ENCODE peak calls at places on chromosome X, in four cellular contexts. I, K, Z and N are unnamed samples.

GRCh38 chrX:41412261-41413167 is 34.6 kb upstream of the NYX start:
- ATAC-seq in K (peak), Z (no peak), I (peak), N (no peak)

GRCh38 chrX:24799565-24799964 is 105.8 kb downstream of the POLA1 start:
- ATAC-seq in K (no peak), I (no peak), Z (no peak), N (no peak)

GRCh38 chrX:38968344-38968743 is 167.1 kb downstream of the MID1IP1 start:
- ATAC-seq in I (no peak), Z (no peak), K (no peak), N (peak)

GRCh38 chrX:40922307-40922706 is 162.9 kb upstream of the USP9X start:
- ATAC-seq in Z (no peak), I (peak), K (peak), N (no peak)

GRCh38 chrX:41449138-41449537 is 2.0 kb downstream of the NYX start:
- ATAC-seq in I (peak), Z (no peak), K (no peak), N (no peak)

GRCh38 chrX:101550362-101550761 is at the start of gene ARMCX1:
- ATAC-seq in K (no peak), Z (peak), I (peak), N (peak)

GRCh38 chrX:135421932-135422809 is at the start of gene SMIM10L2A:
- ATAC-seq in Z (no peak), I (peak), K (no peak), N (no peak)

GRCh38 chrX:149513713-149514427 is 8.8 kb upstream of the IDS start:
- ATAC-seq in Z (no peak), K (no peak), I (no peak), N (no peak)

GRCh38 chrX:153688071-153688470 is 345 bp downstream of the SLC6A8 start:
- ATAC-seq in I (no peak), K (no peak), Z (no peak), N (peak)

GRCh38 chrX:67500617-67501016 is 43.2 kb upstream of the AR start:
- ATAC-seq in K (no peak), Z (no peak), I (no peak), N (no peak)

GRCh38 chrX:15194136-15194535 is 75.7 kb downstream of the ASB9 start:
- ATAC-seq in K (no peak), I (no peak), Z (no peak), N (no peak)

GRCh38 chrX:24774650-24775049 is 80.9 kb downstream of the POLA1 start:
- ATAC-seq in I (no peak), K (no peak), Z (no peak), N (no peak)

GRCh38 chrX:57528670-57529255 is 63.0 kb upstream of the ZXDB start:
- ATAC-seq in Z (no peak), K (peak), I (peak), N (no peak)

GRCh38 chrX:133265331-133265730 is 47.2 kb upstream of the TFDP3 start:
- ATAC-seq in Z (no peak), I (no peak), K (peak), N (no peak)

GRCh38 chrX:110420771-110421498 is 62.3 kb downstream of the RTL9 start:
- ATAC-seq in I (peak), K (peak), Z (no peak), N (no peak)

GRCh38 chrX:20066968-20067708 is 49.6 kb downstream of the MAP7D2 start:
- ATAC-seq in K (peak), I (peak), Z (peak), N (peak)

GRCh38 chrX:19094654-19095053 is 27.6 kb downstream of the ADGRG2 start:
- ATAC-seq in I (no peak), Z (no peak), K (no peak), N (no peak)

GRCh38 chrX:38205037-38205436 is 15.6 kb downstream of the SRPX start:
- ATAC-seq in Z (no peak), I (no peak), K (no peak), N (no peak)

GRCh38 chrX:83508006-83508405 is at the start of gene POU3F4:
- ATAC-seq in K (no peak), Z (no peak), I (no peak), N (no peak)

GRCh38 chrX:7225338-7225737 is 77.4 kb upstream of the PUDP start:
- ATAC-seq in Z (no peak), K (no peak), I (no peak), N (no peak)

GRCh38 chrX:150449313-150449712 is 86.2 kb downstream of the MAMLD1 start:
- ATAC-seq in Z (no peak), K (no peak), I (peak), N (no peak)

GRCh38 chrX:154738013-154738738 is 12.7 kb downstream of the GAB3 start:
- ATAC-seq in I (peak), K (no peak), Z (peak), N (peak)

GRCh38 chrX:117957128-117957527 is 159.5 kb downstream of the KLHL13 start:
- ATAC-seq in K (no peak), Z (no peak), I (no peak), N (no peak)

GRCh38 chrX:100812216-100813158 is 7.7 kb upstream of the CSTF2 start:
- ATAC-seq in K (no peak), I (no peak), Z (no peak), N (no peak)

GRCh38 chrX:48466696-48467095 is 3.4 kb downstream of the SLC38A5 start:
- ATAC-seq in K (no peak), I (peak), Z (no peak), N (no peak)

GRCh38 chrX:133668225-133668931 is 253.1 kb upstream of the GPC4 start:
- ATAC-seq in K (peak), Z (peak), I (no peak), N (peak)

GRCh38 chrX:118823263-118824172 is at the start of gene ZCCHC12:
- ATAC-seq in I (peak), Z (peak), K (peak), N (peak)

GRCh38 chrX:117996918-117997480 is 119.6 kb downstream of the KLHL13 start:
- ATAC-seq in I (no peak), K (no peak), Z (no peak), N (no peak)

GRCh38 chrX:136667446-136668168 is 19.6 kb downstream of the CD40LG start:
- ATAC-seq in I (no peak), K (no peak), Z (no peak), N (no peak)

GRCh38 chrX:19630776-19631707 is 115.7 kb upstream of the MAP3K15 start:
- ATAC-seq in K (no peak), Z (no peak), I (no peak), N (no peak)

GRCh38 chrX:123803331-123803983 is 56.4 kb upstream of the XIAP start:
- ATAC-seq in K (peak), Z (peak), I (peak), N (peak)

GRCh38 chrX:13180807-13181206 is 136.4 kb upstream of the FAM9C start:
- ATAC-seq in I (no peak), K (no peak), Z (no peak), N (no peak)

GRCh38 chrX:154596290-154596929 is 11.5 kb downstream of the CTAG1A start:
- ATAC-seq in K (no peak), I (no peak), Z (peak), N (no peak)

GRCh38 chrX:24805201-24805600 is 111.5 kb downstream of the POLA1 start:
- ATAC-seq in Z (no peak), I (no peak), K (no peak), N (no peak)

GRCh38 chrX:23012162-23012561 is 12.4 kb downstream of the DDX53 start:
- ATAC-seq in I (no peak), K (no peak), Z (no peak), N (no peak)

GRCh38 chrX:31609130-31609529 is 537.3 kb upstream of the FTHL17 start:
- ATAC-seq in K (no peak), Z (no peak), I (no peak), N (no peak)

GRCh38 chrX:85993539-85994197 is 53.7 kb downstream of the CHM start:
- ATAC-seq in K (no peak), I (no peak), Z (no peak), N (no peak)

GRCh38 chrX:85994787-85995186 is 52.6 kb downstream of the CHM start:
- ATAC-seq in I (no peak), Z (no peak), K (no peak), N (no peak)

GRCh38 chrX:85992811-85993229 is 54.5 kb downstream of the CHM start:
- ATAC-seq in K (no peak), I (peak), Z (no peak), N (no peak)

GRCh38 chrX:85995641-85996040 is 51.7 kb downstream of the CHM start:
- ATAC-seq in K (no peak), Z (no peak), I (no peak), N (no peak)

DNA sequence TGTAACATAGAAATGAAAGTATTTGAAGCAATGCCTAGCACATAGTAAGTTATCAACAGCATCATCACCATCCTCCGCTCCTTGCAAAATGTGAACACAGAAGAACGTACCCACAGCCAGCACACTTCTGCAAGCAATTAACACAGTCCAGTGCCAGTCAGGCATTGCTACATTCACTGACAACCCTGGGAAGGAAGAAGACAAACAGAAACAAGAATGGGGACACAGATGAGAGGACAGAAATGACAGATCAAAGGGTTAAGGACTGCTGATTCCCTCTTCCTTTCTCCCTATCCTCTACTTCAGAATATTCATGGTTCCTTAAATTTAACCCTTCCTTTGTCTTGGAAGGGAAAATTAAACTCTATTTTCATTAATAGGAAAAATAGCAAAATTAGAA is 53.1 kb downstream of the CHM start:
- ATAC-seq in I (no peak), Z (no peak), K (no peak), N (no peak)
- TF ChIP-seq CTCF in I (no peak), Z (no peak), K (no peak), N (no peak)

DNA sequence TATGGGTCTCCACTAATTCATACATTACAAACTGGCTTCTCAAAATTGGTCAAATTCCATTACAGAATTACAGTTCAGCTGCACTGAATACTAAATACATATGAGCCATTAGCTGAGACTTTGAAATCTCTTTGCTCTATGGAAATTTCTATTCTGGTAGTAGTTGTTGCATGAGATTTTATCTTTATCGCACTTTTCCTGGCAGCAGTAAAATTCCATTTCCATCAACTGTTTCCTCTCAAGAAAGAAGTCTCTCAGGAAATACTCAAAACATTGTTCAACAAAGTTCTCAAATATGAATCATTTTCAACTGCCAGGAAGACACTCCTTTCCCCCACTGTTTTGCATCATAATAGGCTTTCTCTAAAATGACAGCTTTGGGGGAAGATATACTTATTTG is 51.3 kb downstream of the ATP11C start:
- ATAC-seq in K (no peak), Z (no peak), I (no peak), N (no peak)
- TF ChIP-seq EP300 in K (no peak), Z (no peak), I (no peak), N (no peak)

GRCh38 chrX:112738347-112739033 is 58.8 kb upstream of the LHFPL1 start:
- ATAC-seq in Z (no peak), K (no peak), I (no peak), N (no peak)
- TF ChIP-seq POLR2A in Z (no peak), K (no peak), I (no peak), N (no peak)

GRCh38 chrX:47366051-47366722 is 4.2 kb upstream of the ZNF157 start:
- ATAC-seq in K (no peak), Z (peak), I (peak), N (peak)
- TF ChIP-seq CTCF in K (no peak), Z (no peak), I (no peak), N (no peak)